ENCODE peak calls at places on chromosomes 2 and 18, in seven cellular contexts. H, Z, V, L, A, X and P are unnamed samples.
A peak's percentile ranks its signal among the peaks of the same experiment; 100 is the strongest.

GRCh38 chr2:17674817-17675216 is 78.8 kb downstream of the SMC6 start:
- DNase-seq in X (no peak), H (no peak), V (no peak), Z (no peak), L (no peak), A (no peak), P (no peak)

GRCh38 chr2:192571636-192572035 is 376.9 kb upstream of the TMEFF2 start:
- DNase-seq in X (no peak), H (no peak), V (no peak), A (no peak), L (no peak), Z (no peak), P (no peak)

GRCh38 chr18:75966431-75966830 is 528.6 kb downstream of the ZNF516 start:
- DNase-seq in Z (no peak), H (no peak), A (no peak), L (no peak), V (no peak), X (no peak), P (no peak)

GRCh38 chr2:173997269-173997668 is 32.1 kb upstream of the SP3 start:
- DNase-seq in A (no peak), V (peak; percentile 93), L (no peak), Z (peak; percentile 76), X (no peak), H (no peak), P (peak; percentile 79)

GRCh38 chr18:31657823-31658669 is 26.3 kb downstream of the B4GALT6 start:
- DNase-seq in Z (no peak), L (no peak), V (no peak), H (no peak), X (no peak), A (no peak), P (no peak)

GRCh38 chr2:64537991-64538390 is 13.9 kb downstream of the AFTPH start:
- DNase-seq in X (no peak), V (no peak), Z (no peak), L (no peak), H (no peak), A (no peak), P (no peak)

GRCh38 chr2:6975988-6976387 is 58.8 kb downstream of the RNF144A start:
- DNase-seq in H (no peak), V (no peak), A (no peak), Z (no peak), L (no peak), X (no peak), P (no peak)

GRCh38 chr2:64214281-64215115 is 70.3 kb upstream of the PELI1 start:
- DNase-seq in A (no peak), L (no peak), X (no peak), H (no peak), V (no peak), Z (peak; percentile 68), P (peak; percentile 94)

GRCh38 chr18:68925268-68925667 is 127.4 kb downstream of the CCDC102B start:
- DNase-seq in H (no peak), Z (no peak), V (no peak), L (no peak), A (no peak), X (no peak), P (no peak)

GRCh38 chr2:149061119-149061518 is 22.6 kb downstream of the LYPD6B start:
- DNase-seq in Z (no peak), V (no peak), H (no peak), L (no peak), X (no peak), A (no peak), P (no peak)

GRCh38 chr2:27261926-27262298 is 935 bp downstream of the SLC30A3 start:
- DNase-seq in Z (peak; percentile 11), V (no peak), L (no peak), A (no peak), H (no peak), X (no peak), P (no peak)

GRCh38 chr2:88350262-88350640 is 102.2 kb downstream of the FOXI3 start:
- DNase-seq in V (no peak), L (no peak), X (no peak), Z (no peak), H (no peak), A (no peak), P (no peak)

GRCh38 chr2:126859631-126860030 is 39.1 kb upstream of the TEX51 start:
- DNase-seq in H (no peak), V (no peak), Z (no peak), L (no peak), A (no peak), X (no peak), P (no peak)

GRCh38 chr2:15588329-15588919 is 3.2 kb upstream of the DDX1 start:
- DNase-seq in H (no peak), V (no peak), L (no peak), A (no peak), Z (no peak), X (no peak), P (peak; percentile 51)

GRCh38 chr18:31931163-31931885 is 11.6 kb downstream of the TRAPPC8 start:
- DNase-seq in X (no peak), A (no peak), H (no peak), Z (no peak), L (no peak), V (no peak), P (no peak)

GRCh38 chr2:68925298-68925885 is 27.3 kb downstream of the GKN2 start:
- DNase-seq in L (peak; percentile 35), A (no peak), V (no peak), Z (peak; percentile 52), X (peak; percentile 16), H (no peak), P (peak; percentile 79)

GRCh38 chr2:199903111-199903510 is 8.0 kb upstream of the C2orf69 start:
- DNase-seq in Z (no peak), A (no peak), H (no peak), V (no peak), X (no peak), L (no peak), P (no peak)

GRCh38 chr2:46548103-46548486 is 68.7 kb downstream of the TMEM247 start:
- DNase-seq in H (no peak), X (no peak), L (no peak), A (no peak), Z (peak; percentile 80), V (no peak), P (no peak)

GRCh38 chr2:168212866-168213265 is 34.5 kb downstream of the STK39 start:
- DNase-seq in A (no peak), Z (no peak), V (no peak), H (no peak), L (no peak), X (no peak), P (no peak)

GRCh38 chr18:58862851-58863538 is 1.7 kb upstream of the ZNF532 start:
- DNase-seq in V (no peak), H (no peak), X (peak; percentile 75), A (no peak), Z (peak; percentile 44), L (no peak), P (peak; percentile 51)

GRCh38 chr2:14866953-14867352 is 234.4 kb downstream of the LRATD1 start:
- DNase-seq in X (no peak), L (no peak), A (no peak), H (no peak), V (no peak), Z (no peak), P (no peak)

GRCh38 chr2:129711816-129712420 is 267.5 kb upstream of the RAB6C start:
- DNase-seq in V (no peak), A (no peak), H (no peak), L (no peak), Z (no peak), X (no peak), P (no peak)

GRCh38 chr2:219461061-219461514 is 26.4 kb downstream of the SPEG start:
- DNase-seq in A (no peak), Z (no peak), L (no peak), X (no peak), V (no peak), H (no peak), P (peak; percentile 18)

GRCh38 chr18:75211721-75212625 is 1.4 kb downstream of the TSHZ1 start:
- DNase-seq in L (no peak), Z (peak; percentile 29), H (no peak), X (no peak), A (peak; percentile 20), V (peak; percentile 78), P (peak; percentile 8)

GRCh38 chr2:219537657-219538487 is 5.7 kb downstream of the CHPF start:
- DNase-seq in L (no peak), A (no peak), V (no peak), H (no peak), X (no peak), Z (no peak), P (no peak)

GRCh38 chr2:170969030-170969429 is 40.0 kb downstream of the GORASP2 start:
- DNase-seq in H (no peak), L (no peak), X (no peak), Z (no peak), A (no peak), V (no peak), P (no peak)

GRCh38 chr2:39666489-39667141 is 898 bp downstream of the TMEM178A start:
- DNase-seq in A (no peak), X (no peak), H (no peak), L (no peak), V (no peak), Z (no peak), P (no peak)

GRCh38 chr2:3589086-3589485 is 5.8 kb upstream of the COLEC11 start:
- DNase-seq in Z (no peak), A (no peak), X (no peak), L (no peak), H (no peak), V (no peak), P (no peak)

GRCh38 chr2:227884511-227884947 is 13.1 kb downstream of the DAW1 start:
- DNase-seq in Z (no peak), H (no peak), X (no peak), A (peak; percentile 9), V (no peak), L (peak; percentile 31), P (peak; percentile 48)

GRCh38 chr2:45542013-45542412 is 69.1 kb downstream of the SRBD1 start:
- DNase-seq in L (no peak), X (no peak), A (no peak), H (no peak), V (no peak), Z (no peak), P (no peak)

GRCh38 chr2:214358506-214358905 is 52.3 kb upstream of the VWC2L start:
- DNase-seq in Z (no peak), X (no peak), H (no peak), L (no peak), V (no peak), A (no peak), P (no peak)

GRCh38 chr18:500556-501405 is at the start of gene COLEC12:
- DNase-seq in H (no peak), X (peak; percentile 70), Z (no peak), L (no peak), V (no peak), A (no peak), P (no peak)

GRCh38 chr18:629303-630150 is 27.9 kb upstream of the TYMS start:
- DNase-seq in Z (no peak), A (no peak), X (no peak), V (no peak), H (no peak), L (no peak), P (no peak)

GRCh38 chr2:71783815-71784214 is 330.5 kb downstream of the DYSF start:
- DNase-seq in A (no peak), H (no peak), V (no peak), Z (no peak), L (no peak), X (no peak), P (no peak)

GRCh38 chr2:174868916-174869315 is 104.6 kb upstream of the CHRNA1 start:
- DNase-seq in Z (no peak), A (no peak), X (no peak), L (no peak), H (no peak), V (no peak), P (no peak)

GRCh38 chr2:85971369-85971768 is 82.6 kb upstream of the ST3GAL5 start:
- DNase-seq in L (no peak), H (no peak), X (no peak), A (no peak), V (no peak), Z (no peak), P (no peak)

GRCh38 chr2:173881466-173881865 is 83.7 kb downstream of the SP3 start:
- DNase-seq in L (no peak), H (no peak), A (no peak), Z (no peak), X (no peak), V (peak; percentile 64), P (peak; percentile 67)

GRCh38 chr18:56702946-56703345 is 51.8 kb downstream of the WDR7 start:
- DNase-seq in H (no peak), X (no peak), L (no peak), V (no peak), A (no peak), Z (peak; percentile 30), P (peak; percentile 26)